ENCODE peak calls at places on chromosome 21, in four cellular contexts. Y is fibroblast of mammary gland, H is lower lobe of right lung, A is SJSA1. U is an unnamed sample.
A peak's percentile ranks its signal among the peaks of the same experiment; 100 is the strongest.

GRCh38 chr21:40841524-40842196 is 5.3 kb downstream of the DSCAM start:
- DNase-seq in Y (no peak), H (peak; percentile 65), A (no peak), U (peak; percentile 77)

GRCh38 chr21:45972353-45972715 is 9.2 kb upstream of the COL6A1 start:
- DNase-seq in Y (no peak), H (peak; percentile 45), A (peak; percentile 42), U (no peak)

GRCh38 chr21:15124731-15125130 is 59.9 kb upstream of the NRIP1 start:
- DNase-seq in Y (no peak), H (no peak), A (no peak), U (no peak)

GRCh38 chr21:44706706-44707615 is 4.4 kb downstream of the TSPEAR start:
- DNase-seq in Y (no peak), H (no peak), A (no peak), U (no peak)

GRCh38 chr21:37986751-37987399 is 70.6 kb upstream of the KCNJ6 start:
- DNase-seq in Y (no peak), H (no peak), A (no peak), U (no peak)

GRCh38 chr21:44789880-44790279 is 11.7 kb downstream of the UBE2G2 start:
- DNase-seq in Y (peak; percentile 66), H (no peak), A (no peak), U (no peak)

GRCh38 chr21:39650306-39650705 is 37.6 kb downstream of the B3GALT5 start:
- DNase-seq in Y (no peak), H (no peak), A (no peak), U (no peak)

GRCh38 chr21:25513810-25514209 is 93.5 kb downstream of the MRPL39 start:
- DNase-seq in Y (no peak), H (no peak), A (no peak), U (no peak)

GRCh38 chr21:17468698-17469097 is 44.1 kb upstream of the CXADR start:
- DNase-seq in Y (no peak), H (no peak), A (no peak), U (no peak)

GRCh38 chr21:28943631-28944030 is 49.0 kb downstream of the LTN1 start:
- DNase-seq in Y (peak; percentile 73), H (no peak), A (no peak), U (no peak)

GRCh38 chr21:43613755-43614638 is 45.3 kb downstream of the HSF2BP start:
- DNase-seq in Y (peak; percentile 62), H (no peak), A (peak; percentile 52), U (no peak)

GRCh38 chr21:38915546-38915945 is 109.8 kb downstream of the ETS2 start:
- DNase-seq in Y (no peak), H (no peak), A (no peak), U (no peak)

GRCh38 chr21:42906222-42906621 is 13.1 kb downstream of the NDUFV3 start:
- DNase-seq in Y (no peak), H (no peak), A (no peak), U (no peak)

GRCh38 chr21:36641886-36642285 is 57.0 kb upstream of the SIM2 start:
- DNase-seq in Y (no peak), H (no peak), A (no peak), U (no peak)

GRCh38 chr21:37006521-37007291 is at the start of gene RIPPLY3:
- DNase-seq in Y (no peak), H (no peak), A (peak; percentile 29), U (no peak)

GRCh38 chr21:43318368-43318767 is 108.6 kb downstream of the SIK1 start:
- DNase-seq in Y (no peak), H (no peak), A (no peak), U (no peak)

GRCh38 chr21:31557956-31558838 is 101.3 kb upstream of the SOD1 start:
- DNase-seq in Y (no peak), H (no peak), A (no peak), U (peak; percentile 71)

GRCh38 chr21:15557925-15558324 is 171.9 kb upstream of the USP25 start:
- DNase-seq in Y (no peak), H (no peak), A (no peak), U (no peak)

GRCh38 chr21:39149882-39150281 is 33.4 kb downstream of the PSMG1 start:
- DNase-seq in Y (no peak), H (no peak), A (no peak), U (no peak)

GRCh38 chr21:44354775-44355771 is 1.7 kb downstream of the TRPM2 start:
- DNase-seq in Y (no peak), H (no peak), A (no peak), U (no peak)

GRCh38 chr21:33278736-33279135 is 12.6 kb downstream of the IL10RB start:
- DNase-seq in Y (peak; percentile 70), H (no peak), A (no peak), U (no peak)

GRCh38 chr21:44444286-44444931 is 10.9 kb upstream of the LRRC3 start:
- DNase-seq in Y (no peak), H (peak; percentile 42), A (peak; percentile 39), U (no peak)

GRCh38 chr21:44089001-44089911 is 17.9 kb upstream of the PWP2 start:
- DNase-seq in Y (no peak), H (no peak), A (no peak), U (no peak)

GRCh38 chr21:40846566-40847411 is at the start of gene DSCAM:
- DNase-seq in Y (no peak), H (no peak), A (no peak), U (peak; percentile 49)

GRCh38 chr21:31543191-31543590 is 116.3 kb upstream of the SOD1 start:
- DNase-seq in Y (peak; percentile 19), H (no peak), A (peak; percentile 85), U (no peak)

GRCh38 chr21:41662761-41663160 is 104.1 kb downstream of the RIPK4 start:
- DNase-seq in Y (no peak), H (no peak), A (no peak), U (no peak)

GRCh38 chr21:34129971-34130597 is 56.7 kb downstream of the MRPS6 start:
- DNase-seq in Y (peak; percentile 11), H (no peak), A (peak; percentile 27), U (no peak)

GRCh38 chr21:16569679-16570078 is 839.9 kb downstream of the USP25 start:
- DNase-seq in Y (no peak), H (no peak), A (peak; percentile 43), U (no peak)

GRCh38 chr21:38920631-38921398 is 115.1 kb downstream of the ETS2 start:
- DNase-seq in Y (peak; percentile 81), H (no peak), A (peak; percentile 88), U (no peak)

GRCh38 chr21:25330266-25330665 is 277.0 kb downstream of the MRPL39 start:
- DNase-seq in Y (peak; percentile 72), H (no peak), A (no peak), U (no peak)

GRCh38 chr21:36693144-36694040 is 5.5 kb upstream of the SIM2 start:
- DNase-seq in Y (no peak), H (no peak), A (no peak), U (no peak)

GRCh38 chr21:31298618-31299269 is 45.3 kb downstream of the TIAM1 start:
- DNase-seq in Y (peak; percentile 65), H (no peak), A (no peak), U (no peak)

GRCh38 chr21:35616090-35616489 is 444.2 kb downstream of the SETD4 start:
- DNase-seq in Y (peak; percentile 80), H (no peak), A (peak; percentile 28), U (no peak)

GRCh38 chr21:38768385-38769071 is 37.2 kb upstream of the ETS2 start:
- DNase-seq in Y (peak; percentile 95), H (no peak), A (peak; percentile 96), U (no peak)

GRCh38 chr21:42722153-42722552 is 68.7 kb downstream of the PDE9A start:
- DNase-seq in Y (no peak), H (no peak), A (no peak), U (no peak)

GRCh38 chr21:46117586-46118304 is 19.8 kb downstream of the COL6A2 start:
- DNase-seq in Y (peak; percentile 38), H (peak; percentile 44), A (no peak), U (no peak)

GRCh38 chr21:44456915-44457736 is 1.8 kb downstream of the LRRC3 start:
- DNase-seq in Y (no peak), H (peak; percentile 46), A (no peak), U (no peak)

GRCh38 chr21:36082140-36082742 is 12.4 kb downstream of the CBR1 start:
- DNase-seq in Y (no peak), H (no peak), A (peak; percentile 56), U (no peak)

GRCh38 chr21:40793057-40793456 is 53.9 kb downstream of the DSCAM start:
- DNase-seq in Y (no peak), H (no peak), A (no peak), U (no peak)

U was measured in dorsolateral prefrontal cortex.